ENCODE peak calls at places on chromosome 22, in eight cellular contexts. J, W, L, Y, M, G, A and K are unnamed samples.

GRCh38 chr22:47328550-47329243 is 566.2 kb downstream of the TBC1D22A start:
- DNase-seq in J (no peak), W (no peak), L (peak), Y (no peak), M (peak), G (peak), A (no peak), K (peak)

GRCh38 chr22:24402460-24403192 is 24.8 kb upstream of the ADORA2A start:
- DNase-seq in J (peak), W (peak), L (peak), Y (no peak), M (peak), G (peak), A (no peak), K (peak)

GRCh38 chr22:32723632-32724031 is 77.9 kb upstream of the TIMP3 start:
- DNase-seq in J (no peak), W (peak), L (no peak), Y (peak), M (peak), G (peak), A (peak), K (peak)

GRCh38 chr22:39514373-39514973 is 5.9 kb upstream of the ATF4 start:
- DNase-seq in J (no peak), W (peak), L (peak), Y (no peak), M (no peak), G (no peak), A (peak), K (peak)

GRCh38 chr22:47112566-47112965 is 350.1 kb downstream of the TBC1D22A start:
- DNase-seq in J (no peak), W (no peak), L (no peak), Y (no peak), M (no peak), G (no peak), A (no peak), K (no peak)

GRCh38 chr22:17152340-17152739 is 6.7 kb downstream of the HDHD5 start:
- DNase-seq in J (no peak), W (no peak), L (no peak), Y (no peak), M (no peak), G (no peak), A (no peak), K (no peak)

GRCh38 chr22:48503876-48504275 is 1323.8 kb downstream of the BRD1 start:
- DNase-seq in J (no peak), W (no peak), L (no peak), Y (no peak), M (peak), G (no peak), A (no peak), K (no peak)

GRCh38 chr22:21762712-21763581 is 27.4 kb upstream of the YPEL1 start:
- DNase-seq in J (no peak), W (no peak), L (no peak), Y (no peak), M (no peak), G (no peak), A (no peak), K (no peak)

GRCh38 chr22:38740754-38741153 is 15.0 kb downstream of the SUN2 start:
- DNase-seq in J (no peak), W (no peak), L (no peak), Y (no peak), M (peak), G (no peak), A (no peak), K (no peak)

GRCh38 chr22:26357281-26357680 is 71.8 kb upstream of the ASPHD2 start:
- DNase-seq in J (no peak), W (no peak), L (no peak), Y (no peak), M (no peak), G (no peak), A (no peak), K (no peak)

GRCh38 chr22:50201191-50202129 is 649 bp downstream of the SELENOO start:
- DNase-seq in J (no peak), W (no peak), L (peak), Y (no peak), M (no peak), G (no peak), A (no peak), K (no peak)

GRCh38 chr22:48425091-48425506 is 1402.6 kb downstream of the BRD1 start:
- DNase-seq in J (no peak), W (no peak), L (no peak), Y (no peak), M (peak), G (no peak), A (no peak), K (no peak)

GRCh38 chr22:32333141-32333768 is 24.4 kb upstream of the RFPL3 start:
- DNase-seq in J (no peak), W (no peak), L (no peak), Y (no peak), M (no peak), G (no peak), A (no peak), K (no peak)

GRCh38 chr22:30390974-30391691 is 3.9 kb upstream of the RNF215 start:
- DNase-seq in J (peak), W (peak), L (peak), Y (peak), M (peak), G (peak), A (peak), K (peak)

GRCh38 chr22:48652796-48653195 is 1174.9 kb downstream of the BRD1 start:
- DNase-seq in J (no peak), W (no peak), L (no peak), Y (no peak), M (no peak), G (no peak), A (no peak), K (no peak)

GRCh38 chr22:45586651-45587405 is 84.1 kb downstream of the FBLN1 start:
- DNase-seq in J (no peak), W (no peak), L (no peak), Y (no peak), M (peak), G (no peak), A (no peak), K (peak)

GRCh38 chr22:29994941-29995340 is 85.3 kb upstream of the HORMAD2 start:
- DNase-seq in J (no peak), W (no peak), L (peak), Y (no peak), M (no peak), G (no peak), A (no peak), K (no peak)

GRCh38 chr22:42692239-42693054 is 28.2 kb downstream of the A4GALT start:
- DNase-seq in J (no peak), W (no peak), L (no peak), Y (no peak), M (no peak), G (no peak), A (no peak), K (no peak)

GRCh38 chr22:32644252-32645100 is 157.0 kb upstream of the TIMP3 start:
- DNase-seq in J (no peak), W (peak), L (peak), Y (no peak), M (peak), G (peak), A (no peak), K (peak)

GRCh38 chr22:35197071-35197470 is 60.2 kb upstream of the HMGXB4 start:
- DNase-seq in J (no peak), W (no peak), L (no peak), Y (no peak), M (no peak), G (no peak), A (no peak), K (no peak)

GRCh38 chr22:25350551-25350971 is 131.1 kb downstream of the CRYBB2 start:
- DNase-seq in J (no peak), W (no peak), L (no peak), Y (no peak), M (no peak), G (no peak), A (no peak), K (peak)

GRCh38 chr22:45503071-45503815 is 560 bp downstream of the FBLN1 start:
- DNase-seq in J (no peak), W (no peak), L (no peak), Y (no peak), M (no peak), G (peak), A (no peak), K (no peak)

GRCh38 chr22:36432592-36433317 is 45.0 kb upstream of the MYH9 start:
- DNase-seq in J (no peak), W (no peak), L (no peak), Y (no peak), M (no peak), G (no peak), A (no peak), K (no peak)

GRCh38 chr22:41367039-41367679 is 14.6 kb upstream of the TEF start:
- DNase-seq in J (peak), W (peak), L (peak), Y (no peak), M (peak), G (peak), A (no peak), K (peak)

GRCh38 chr22:20537983-20538382 is 30.6 kb downstream of the MED15 start:
- DNase-seq in J (no peak), W (no peak), L (no peak), Y (no peak), M (no peak), G (no peak), A (no peak), K (no peak)

GRCh38 chr22:44567846-44568493 is 69.9 kb upstream of the RTL6 start:
- DNase-seq in J (no peak), W (no peak), L (peak), Y (peak), M (peak), G (no peak), A (peak), K (peak)

GRCh38 chr22:50180727-50181521 is 4.8 kb upstream of the TRABD start:
- DNase-seq in J (no peak), W (peak), L (no peak), Y (no peak), M (peak), G (no peak), A (no peak), K (peak)

GRCh38 chr22:46861468-46861867 is 99.0 kb downstream of the TBC1D22A start:
- DNase-seq in J (no peak), W (no peak), L (no peak), Y (no peak), M (no peak), G (no peak), A (no peak), K (no peak)

GRCh38 chr22:49964136-49964492 is 3.5 kb downstream of the PIM3 start:
- DNase-seq in J (no peak), W (peak), L (no peak), Y (no peak), M (no peak), G (no peak), A (peak), K (no peak)

GRCh38 chr22:19434829-19435580 is 2.7 kb downstream of the MRPL40 start:
- DNase-seq in J (no peak), W (no peak), L (no peak), Y (no peak), M (no peak), G (no peak), A (no peak), K (no peak)